ENCODE peak calls at places on chromosomes 1 and 21, in ten cellular contexts. One of them, this sample, is unnamed.

GRCh38 chr1:115929846-115930245 is 46.5 kb upstream of the SLC22A15 start:
- DNase-seq in NCI-H2171 treated with DMSO at 0.1 percent for 48 hours: no peak
- DNase-seq in WTC11: no peak
- DNase-seq in H7: no peak
- DNase-seq in activated CD4-positive, alpha-beta T cell treated with anti-CD3 and anti-CD28 coated beads, Interleukin-2, amount 10 ng/mL, durations not matched to agents 7 days and 5 days: no peak
- DNase-seq in T-helper 1 cell: no peak
- DNase-seq in GM13976: no peak
- DNase-seq in small intestine: no peak
- DNase-seq in stimulated activated naive CD4-positive, alpha-beta T cell: no peak
- DNase-seq in T47D: no peak
- DNase-seq in this sample: peak

GRCh38 chr1:176863613-176864012 is 300.9 kb downstream of the ASTN1 start:
- DNase-seq in NCI-H2171 treated with DMSO at 0.1 percent for 48 hours: no peak
- DNase-seq in WTC11: no peak
- DNase-seq in H7: no peak
- DNase-seq in activated CD4-positive, alpha-beta T cell treated with anti-CD3 and anti-CD28 coated beads, Interleukin-2, amount 10 ng/mL, durations not matched to agents 7 days and 5 days: no peak
- DNase-seq in T-helper 1 cell: no peak
- DNase-seq in GM13976: no peak
- DNase-seq in small intestine: no peak
- DNase-seq in stimulated activated naive CD4-positive, alpha-beta T cell: no peak
- DNase-seq in T47D: no peak
- DNase-seq in this sample: no peak

GRCh38 chr21:28266061-28266460 is 726.6 kb downstream of the LTN1 start:
- DNase-seq in NCI-H2171 treated with DMSO at 0.1 percent for 48 hours: no peak
- DNase-seq in WTC11: no peak
- DNase-seq in H7: no peak
- DNase-seq in activated CD4-positive, alpha-beta T cell treated with anti-CD3 and anti-CD28 coated beads, Interleukin-2, amount 10 ng/mL, durations not matched to agents 7 days and 5 days: no peak
- DNase-seq in T-helper 1 cell: no peak
- DNase-seq in GM13976: no peak
- DNase-seq in small intestine: no peak
- DNase-seq in stimulated activated naive CD4-positive, alpha-beta T cell: no peak
- DNase-seq in T47D: no peak
- DNase-seq in this sample: no peak

GRCh38 chr1:163055005-163055404 is 14.2 kb upstream of the RGS4 start:
- DNase-seq in NCI-H2171 treated with DMSO at 0.1 percent for 48 hours: no peak
- DNase-seq in WTC11: no peak
- DNase-seq in H7: no peak
- DNase-seq in activated CD4-positive, alpha-beta T cell treated with anti-CD3 and anti-CD28 coated beads, Interleukin-2, amount 10 ng/mL, durations not matched to agents 7 days and 5 days: no peak
- DNase-seq in T-helper 1 cell: no peak
- DNase-seq in GM13976: no peak
- DNase-seq in small intestine: no peak
- DNase-seq in stimulated activated naive CD4-positive, alpha-beta T cell: no peak
- DNase-seq in T47D: no peak
- DNase-seq in this sample: peak

GRCh38 chr21:34280389-34280795 is 83.4 kb upstream of the KCNE2 start:
- DNase-seq in NCI-H2171 treated with DMSO at 0.1 percent for 48 hours: no peak
- DNase-seq in WTC11: no peak
- DNase-seq in H7: no peak
- DNase-seq in activated CD4-positive, alpha-beta T cell treated with anti-CD3 and anti-CD28 coated beads, Interleukin-2, amount 10 ng/mL, durations not matched to agents 7 days and 5 days: no peak
- DNase-seq in T-helper 1 cell: no peak
- DNase-seq in GM13976: no peak
- DNase-seq in small intestine: no peak
- DNase-seq in stimulated activated naive CD4-positive, alpha-beta T cell: no peak
- DNase-seq in T47D: no peak
- DNase-seq in this sample: no peak

GRCh38 chr1:98028800-98029199 is 108.0 kb upstream of the DPYD start:
- DNase-seq in NCI-H2171 treated with DMSO at 0.1 percent for 48 hours: no peak
- DNase-seq in WTC11: no peak
- DNase-seq in H7: no peak
- DNase-seq in activated CD4-positive, alpha-beta T cell treated with anti-CD3 and anti-CD28 coated beads, Interleukin-2, amount 10 ng/mL, durations not matched to agents 7 days and 5 days: no peak
- DNase-seq in T-helper 1 cell: no peak
- DNase-seq in GM13976: no peak
- DNase-seq in small intestine: no peak
- DNase-seq in stimulated activated naive CD4-positive, alpha-beta T cell: no peak
- DNase-seq in T47D: no peak
- DNase-seq in this sample: no peak

GRCh38 chr1:21933397-21934248 is 3.5 kb downstream of the HSPG2 start:
- DNase-seq in NCI-H2171 treated with DMSO at 0.1 percent for 48 hours: peak
- DNase-seq in WTC11: peak
- DNase-seq in H7: peak
- DNase-seq in activated CD4-positive, alpha-beta T cell treated with anti-CD3 and anti-CD28 coated beads, Interleukin-2, amount 10 ng/mL, durations not matched to agents 7 days and 5 days: no peak
- DNase-seq in T-helper 1 cell: no peak
- DNase-seq in GM13976: no peak
- DNase-seq in small intestine: no peak
- DNase-seq in stimulated activated naive CD4-positive, alpha-beta T cell: no peak
- DNase-seq in T47D: no peak
- DNase-seq in this sample: no peak

GRCh38 chr1:200129480-200129879 is 102.0 kb downstream of the NR5A2 start:
- DNase-seq in NCI-H2171 treated with DMSO at 0.1 percent for 48 hours: no peak
- DNase-seq in WTC11: no peak
- DNase-seq in H7: no peak
- DNase-seq in activated CD4-positive, alpha-beta T cell treated with anti-CD3 and anti-CD28 coated beads, Interleukin-2, amount 10 ng/mL, durations not matched to agents 7 days and 5 days: peak
- DNase-seq in T-helper 1 cell: no peak
- DNase-seq in GM13976: no peak
- DNase-seq in small intestine: no peak
- DNase-seq in stimulated activated naive CD4-positive, alpha-beta T cell: no peak
- DNase-seq in T47D: no peak
- DNase-seq in this sample: no peak

GRCh38 chr1:39925727-39926342 is 24.1 kb upstream of the MYCL start:
- DNase-seq in NCI-H2171 treated with DMSO at 0.1 percent for 48 hours: no peak
- DNase-seq in WTC11: no peak
- DNase-seq in H7: no peak
- DNase-seq in activated CD4-positive, alpha-beta T cell treated with anti-CD3 and anti-CD28 coated beads, Interleukin-2, amount 10 ng/mL, durations not matched to agents 7 days and 5 days: no peak
- DNase-seq in T-helper 1 cell: no peak
- DNase-seq in GM13976: no peak
- DNase-seq in small intestine: no peak
- DNase-seq in stimulated activated naive CD4-positive, alpha-beta T cell: no peak
- DNase-seq in T47D: no peak
- DNase-seq in this sample: no peak

GRCh38 chr1:153775432-153776311 is 465 bp downstream of the SLC27A3 start:
- DNase-seq in NCI-H2171 treated with DMSO at 0.1 percent for 48 hours: peak
- DNase-seq in WTC11: peak
- DNase-seq in H7: peak
- DNase-seq in activated CD4-positive, alpha-beta T cell treated with anti-CD3 and anti-CD28 coated beads, Interleukin-2, amount 10 ng/mL, durations not matched to agents 7 days and 5 days: peak
- DNase-seq in T-helper 1 cell: peak
- DNase-seq in GM13976: peak
- DNase-seq in small intestine: peak
- DNase-seq in stimulated activated naive CD4-positive, alpha-beta T cell: peak
- DNase-seq in T47D: no peak
- DNase-seq in this sample: no peak

GRCh38 chr1:100075773-100076172 is 57.0 kb downstream of the SASS6 start:
- DNase-seq in NCI-H2171 treated with DMSO at 0.1 percent for 48 hours: no peak
- DNase-seq in WTC11: no peak
- DNase-seq in H7: no peak
- DNase-seq in activated CD4-positive, alpha-beta T cell treated with anti-CD3 and anti-CD28 coated beads, Interleukin-2, amount 10 ng/mL, durations not matched to agents 7 days and 5 days: no peak
- DNase-seq in T-helper 1 cell: no peak
- DNase-seq in GM13976: peak
- DNase-seq in small intestine: no peak
- DNase-seq in stimulated activated naive CD4-positive, alpha-beta T cell: no peak
- DNase-seq in T47D: no peak
- DNase-seq in this sample: no peak

GRCh38 chr1:198472997-198473396 is 67.5 kb downstream of the ATP6V1G3 start:
- DNase-seq in NCI-H2171 treated with DMSO at 0.1 percent for 48 hours: no peak
- DNase-seq in WTC11: no peak
- DNase-seq in H7: no peak
- DNase-seq in activated CD4-positive, alpha-beta T cell treated with anti-CD3 and anti-CD28 coated beads, Interleukin-2, amount 10 ng/mL, durations not matched to agents 7 days and 5 days: no peak
- DNase-seq in T-helper 1 cell: no peak
- DNase-seq in GM13976: no peak
- DNase-seq in small intestine: no peak
- DNase-seq in stimulated activated naive CD4-positive, alpha-beta T cell: no peak
- DNase-seq in T47D: no peak
- DNase-seq in this sample: peak

This sample was measured in OCI-M1.